ENCODE peak calls at places on chromosomes 6 and 20, in six cellular contexts. V, K, N, Q, G and D are unnamed samples. For H3K4me1 and H3K27me3, the result is how much of the 10 kb centered on the place peaks cover.

GRCh38 chr6:168415149-168415992 is 25.6 kb upstream of the SMOC2 start:
- DNase-seq in N (no peak), K (no peak), Q (no peak), V (no peak), G (peak), D (no peak)

GRCh38 chr6:2957696-2958330 is 13.6 kb downstream of the SERPINB6 start:
- DNase-seq in N (no peak), G (no peak), Q (no peak), V (no peak), K (peak), D (peak)

GRCh38 chr20:46779831-46780230 is 70.4 kb downstream of the SLC2A10 start:
- DNase-seq in K (no peak), Q (no peak), G (no peak), V (no peak), N (no peak), D (no peak)

GRCh38 chr20:41872986-41873385 is 254.8 kb upstream of the CHD6 start:
- DNase-seq in K (no peak), N (no peak), G (no peak), V (no peak), Q (no peak), D (no peak)

GRCh38 chr6:31135710-31136109 is 3.2 kb downstream of the PSORS1C2 start:
- DNase-seq in Q (no peak), V (no peak), G (no peak), K (no peak), N (no peak), D (no peak)

GRCh38 chr6:21228411-21228810 is 365.1 kb upstream of the SOX4 start:
- DNase-seq in V (no peak), N (no peak), K (no peak), Q (peak), G (no peak), D (no peak)

GRCh38 chr6:77089776-77090175 is 373.5 kb downstream of the HTR1B start:
- DNase-seq in K (no peak), Q (peak), N (no peak), G (no peak), V (no peak), D (no peak)

GRCh38 chr6:98292812-98293211 is 541.6 kb upstream of the POU3F2 start:
- DNase-seq in V (no peak), K (no peak), G (no peak), N (no peak), Q (no peak), D (no peak)

GRCh38 chr20:40880063-40880715 is 148.4 kb upstream of the TOP1 start:
- DNase-seq in N (no peak), V (no peak), K (no peak), Q (no peak), G (no peak), D (no peak)

GRCh38 chr6:106279179-106279578 is 46.4 kb downstream of the ATG5 start:
- DNase-seq in G (no peak), K (no peak), N (no peak), V (no peak), Q (peak), D (no peak)

GRCh38 chr20:19384940-19385339 is 172.5 kb downstream of the SLC24A3 start:
- DNase-seq in V (no peak), Q (no peak), G (no peak), K (no peak), N (no peak), D (no peak)

GRCh38 chr6:134564705-134565104 is 246.8 kb upstream of the SGK1 start:
- DNase-seq in G (no peak), N (no peak), Q (no peak), V (no peak), K (no peak), D (no peak)

GRCh38 chr6:72620866-72621242 is 1.0 kb upstream of the KCNQ5 start:
- DNase-seq in K (peak), Q (no peak), N (no peak), G (no peak), V (no peak), D (no peak)

GRCh38 chr6:20202699-20203302 is 9.5 kb downstream of the MBOAT1 start:
- DNase-seq in G (no peak), V (no peak), Q (no peak), K (no peak), N (no peak), D (no peak)

GRCh38 chr20:33725607-33726264 is 5.6 kb upstream of the PXMP4 start:
- DNase-seq in V (no peak), Q (no peak), N (no peak), K (no peak), G (no peak), D (no peak)

GRCh38 chr20:63598479-63599395 is 24.7 kb upstream of the HELZ2 start:
- DNase-seq in K (no peak), Q (no peak), V (no peak), G (no peak), N (no peak), D (no peak)

DNA sequence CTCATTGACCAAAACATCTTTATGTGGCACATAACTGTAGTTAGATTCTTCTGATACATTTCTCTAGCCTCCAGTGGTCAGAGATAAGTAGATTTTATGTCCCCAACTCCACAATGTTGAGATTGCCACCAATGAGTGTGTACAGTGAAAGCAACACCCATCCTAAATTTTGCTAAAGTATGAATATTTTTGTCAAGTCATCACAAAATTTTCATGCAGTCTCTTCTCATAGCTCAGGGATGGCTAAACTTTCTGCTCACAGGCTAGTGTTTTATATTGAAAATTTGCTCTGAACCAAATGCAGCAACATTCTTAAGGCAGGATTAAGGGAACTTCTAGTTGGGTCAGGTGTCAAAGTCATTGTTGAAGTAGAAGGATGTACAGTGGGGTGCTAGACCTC is 203.6 kb downstream of the NKAIN2 start:
- DNase-seq in Q (no peak), N (no peak), K (no peak), G (no peak), V (no peak), D (no peak)
- H3K4me1 ChIP-seq in Q (under half), N (under half), K (under half), G (under half), V (under half), D (under half)

DNA sequence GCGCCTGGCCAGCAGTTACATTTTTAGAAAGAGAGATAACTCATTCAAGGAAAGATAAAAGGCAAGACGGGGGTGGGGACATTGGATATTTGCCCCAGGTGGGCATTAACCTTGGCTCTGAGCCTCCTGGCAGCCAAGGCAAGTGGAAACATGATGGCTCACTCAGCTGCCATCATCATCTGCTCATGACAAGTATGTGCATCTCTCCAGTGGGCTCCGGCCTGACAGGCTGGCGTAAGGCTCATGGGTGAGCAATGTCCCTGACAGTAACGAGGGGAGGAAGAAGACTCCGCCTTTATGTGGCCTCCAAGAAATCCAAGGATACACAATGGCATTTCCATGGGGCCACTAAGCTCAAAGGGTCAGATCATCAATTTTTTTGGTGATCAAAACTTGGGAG is 13.3 kb downstream of the ANKRD60 start:
- DNase-seq in N (no peak), V (no peak), K (no peak), Q (no peak), G (no peak), D (no peak)
- H3K27me3 ChIP-seq in N (under half), V (under half), K (under half), Q (under half), G (under half), D (under half)

GRCh38 chr6:143546599-143546998 is 35.1 kb upstream of the FUCA2 start:
- DNase-seq in V (no peak), G (no peak), K (no peak), Q (no peak), N (no peak), D (no peak)
- H3K27ac ChIP-seq in V (no peak), G (no peak), K (no peak), Q (no peak), N (no peak), D (no peak)

GRCh38 chr20:12673352-12673751 is 335.4 kb upstream of the SPTLC3 start:
- DNase-seq in G (no peak), Q (no peak), V (no peak), K (no peak), N (no peak), D (no peak)
- H3K4me1 ChIP-seq in G (under half), Q (under half), V (under half), K (under half), N (under half), D (under half)

GRCh38 chr6:43478008-43478372 is 620 bp downstream of the TJAP1 start:
- DNase-seq in K (no peak), V (no peak), Q (peak), G (no peak), N (no peak), D (no peak)

GRCh38 chr6:43477235-43478007 is at the start of gene TJAP1:
- DNase-seq in K (peak), Q (peak), N (peak), V (peak), G (peak), D (peak)

GRCh38 chr6:43481591-43482242 is 4.3 kb downstream of the TJAP1 start:
- DNase-seq in N (no peak), G (no peak), Q (no peak), K (no peak), V (no peak), D (no peak)

GRCh38 chr6:43476744-43477143 is 626 bp upstream of the TJAP1 start:
- DNase-seq in Q (peak), N (no peak), K (no peak), V (no peak), G (no peak), D (no peak)

GRCh38 chr6:43481075-43481474 is 3.7 kb downstream of the TJAP1 start:
- DNase-seq in V (no peak), N (no peak), G (no peak), K (no peak), Q (no peak), D (no peak)
- H3K27me3 ChIP-seq in V (under half), N (under half), G (under half), K (under half), Q (under half), D (under half)

GRCh38 chr6:138526822-138527235 is 27.5 kb upstream of the NHSL1 start:
- DNase-seq in K (no peak), Q (no peak), N (no peak), V (no peak), G (no peak), D (no peak)

GRCh38 chr6:138528986-138529385 is 29.7 kb upstream of the NHSL1 start:
- DNase-seq in V (no peak), K (no peak), G (no peak), Q (no peak), N (no peak), D (no peak)

GRCh38 chr6:138528137-138528536 is 28.8 kb upstream of the NHSL1 start:
- DNase-seq in Q (no peak), N (no peak), G (no peak), K (no peak), V (no peak), D (no peak)

GRCh38 chr6:138529510-138529909 is 30.2 kb upstream of the NHSL1 start:
- DNase-seq in N (no peak), K (no peak), V (no peak), Q (no peak), G (no peak), D (no peak)

GRCh38 chr6:138527376-138528092 is 28.2 kb upstream of the NHSL1 start:
- DNase-seq in Q (no peak), V (no peak), K (no peak), N (no peak), G (no peak), D (no peak)
- H3K27ac ChIP-seq in Q (no peak), V (no peak), K (peak), N (no peak), G (no peak), D (no peak)

DNA sequence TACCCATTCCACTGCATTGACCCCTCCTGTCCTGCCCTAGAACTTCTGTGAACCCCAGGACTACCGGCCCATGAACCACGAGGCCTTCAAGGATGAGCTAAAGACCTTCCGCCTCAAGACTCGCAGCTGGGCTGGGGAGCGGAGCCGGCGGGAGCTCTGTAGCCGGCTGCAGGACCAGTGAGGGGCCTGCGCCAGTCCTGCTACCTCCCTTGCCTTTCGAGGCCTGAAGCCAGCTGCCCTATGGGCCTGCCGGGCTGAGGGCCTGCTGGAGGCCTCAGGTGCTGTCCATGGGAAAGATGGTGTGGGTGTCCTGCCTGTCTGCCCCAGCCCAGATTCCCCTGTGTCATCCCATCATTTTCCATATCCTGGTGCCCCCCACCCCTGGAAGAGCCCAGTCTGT is 8.7 kb downstream of the CDC25B start:
- DNase-seq in G (no peak), Q (no peak), V (no peak), K (peak), N (no peak), D (no peak)
- H3K4me1 ChIP-seq in G (half or more), Q (under half), V (under half), K (under half), N (under half), D (under half)

GRCh38 chr6:166008441-166009369 is 158.9 kb downstream of the TBXT start:
- DNase-seq in N (no peak), K (peak), V (no peak), Q (peak), G (no peak), D (no peak)

GRCh38 chr6:166007349-166008263 is 160.0 kb downstream of the TBXT start:
- DNase-seq in N (no peak), Q (peak), V (no peak), G (no peak), K (peak), D (no peak)

GRCh38 chr6:166010585-166010984 is 157.1 kb downstream of the TBXT start:
- DNase-seq in Q (no peak), K (no peak), N (no peak), G (no peak), V (no peak), D (no peak)

GRCh38 chr6:166010136-166010535 is 157.5 kb downstream of the TBXT start:
- DNase-seq in N (no peak), V (no peak), G (no peak), Q (peak), K (no peak), D (no peak)

DNA sequence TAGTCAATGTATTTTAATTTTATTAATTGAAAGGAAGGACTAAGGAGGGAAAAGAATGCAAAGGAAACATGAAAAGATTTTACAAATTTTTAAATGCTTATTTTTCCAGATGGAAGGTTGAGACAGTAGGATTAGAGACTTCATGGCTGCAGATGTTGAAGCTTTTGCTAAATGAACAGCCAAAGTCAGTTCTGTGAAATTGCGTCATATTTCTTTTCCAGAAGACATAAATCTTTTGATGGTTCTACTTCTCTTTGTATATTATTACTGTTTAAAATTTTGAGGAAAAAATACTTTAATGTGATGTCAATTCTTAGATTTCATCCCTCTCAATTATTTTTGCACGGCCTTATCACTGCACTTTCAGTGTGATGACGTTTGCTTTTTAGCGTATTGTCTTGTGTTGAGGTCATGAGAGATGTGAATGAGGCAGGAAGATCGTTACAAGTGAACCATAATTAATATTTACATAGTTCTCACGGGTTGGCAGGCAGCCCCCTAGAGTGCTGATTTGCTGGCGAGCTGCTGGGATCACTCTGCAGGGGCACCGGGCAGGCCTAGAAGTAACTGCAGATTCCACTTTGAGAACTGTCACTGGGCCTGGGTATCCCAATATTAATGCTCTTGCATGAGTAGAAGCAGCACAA is 158.1 kb downstream of the TBXT start:
- DNase-seq in K (no peak), G (no peak), N (no peak), Q (no peak), V (no peak), D (no peak)
- H3K27me3 ChIP-seq in K (under half), G (under half), N (under half), Q (under half), V (under half), D (under half)

GRCh38 chr6:108920751-108921150 is 72.5 kb downstream of the ARMC2 start:
- DNase-seq in N (no peak), K (no peak), V (no peak), G (no peak), Q (no peak), D (no peak)
- H3K27ac ChIP-seq in N (no peak), K (no peak), V (no peak), G (no peak), Q (no peak), D (no peak)